ENCODE peak calls at places on chromosomes 5 and 9, in six cellular contexts. One of them, this sample, is unnamed.

GRCh38 chr5:177468329-177469058 is 4.9 kb downstream of the DBN1 start:
- DNase-seq in PC-3: peak; percentile 30
- DNase-seq in astrocyte: peak; percentile 69
- DNase-seq in neural progenitor cell: no peak
- DNase-seq in HCT116: no peak
- DNase-seq in neuronal stem cell: no peak
- DNase-seq in this sample: no peak

GRCh38 chr5:42583322-42583721 is 160.1 kb downstream of the GHR start:
- DNase-seq in PC-3: peak; percentile 77
- DNase-seq in astrocyte: peak; percentile 20
- DNase-seq in neural progenitor cell: peak; percentile 83
- DNase-seq in HCT116: peak; percentile 37
- DNase-seq in neuronal stem cell: peak; percentile 62
- DNase-seq in this sample: peak; percentile 78

GRCh38 chr5:82917584-82917983 is 159.6 kb downstream of the TMEM167A start:
- DNase-seq in PC-3: no peak
- DNase-seq in astrocyte: no peak
- DNase-seq in neural progenitor cell: no peak
- DNase-seq in HCT116: no peak
- DNase-seq in neuronal stem cell: no peak
- DNase-seq in this sample: no peak

GRCh38 chr5:55172051-55172899 is 702 bp downstream of the CDC20B start:
- DNase-seq in PC-3: peak; percentile 78
- DNase-seq in astrocyte: peak; percentile 56
- DNase-seq in neural progenitor cell: peak; percentile 84
- DNase-seq in HCT116: peak; percentile 85
- DNase-seq in neuronal stem cell: peak; percentile 75
- DNase-seq in this sample: peak; percentile 81

GRCh38 chr9:80793706-80794105 is 895.6 kb downstream of the TLE1 start:
- DNase-seq in PC-3: no peak
- DNase-seq in astrocyte: no peak
- DNase-seq in neural progenitor cell: no peak
- DNase-seq in HCT116: no peak
- DNase-seq in neuronal stem cell: no peak
- DNase-seq in this sample: no peak

GRCh38 chr9:130290353-130291181 is 25.0 kb downstream of the HMCN2 start:
- DNase-seq in PC-3: no peak
- DNase-seq in astrocyte: peak; percentile 48
- DNase-seq in neural progenitor cell: no peak
- DNase-seq in HCT116: no peak
- DNase-seq in neuronal stem cell: no peak
- DNase-seq in this sample: no peak

GRCh38 chr9:133708770-133709611 is 29.2 kb downstream of the SARDH start:
- DNase-seq in PC-3: no peak
- DNase-seq in astrocyte: no peak
- DNase-seq in neural progenitor cell: peak; percentile 50
- DNase-seq in HCT116: no peak
- DNase-seq in neuronal stem cell: no peak
- DNase-seq in this sample: no peak

GRCh38 chr5:88837222-88837621 is 45.8 kb downstream of the MEF2C start:
- DNase-seq in PC-3: no peak
- DNase-seq in astrocyte: no peak
- DNase-seq in neural progenitor cell: peak; percentile 37
- DNase-seq in HCT116: no peak
- DNase-seq in neuronal stem cell: no peak
- DNase-seq in this sample: no peak

GRCh38 chr9:6845881-6846280 is 88.1 kb downstream of the KDM4C start:
- DNase-seq in PC-3: no peak
- DNase-seq in astrocyte: no peak
- DNase-seq in neural progenitor cell: peak; percentile 61
- DNase-seq in HCT116: peak; percentile 7
- DNase-seq in neuronal stem cell: peak; percentile 15
- DNase-seq in this sample: no peak

GRCh38 chr9:109497193-109498165 is 628 bp downstream of the PTPN3 start:
- DNase-seq in PC-3: peak; percentile 55
- DNase-seq in astrocyte: peak; percentile 7
- DNase-seq in neural progenitor cell: peak; percentile 49
- DNase-seq in HCT116: no peak
- DNase-seq in neuronal stem cell: no peak
- DNase-seq in this sample: peak; percentile 77

GRCh38 chr5:6525910-6526309 is 77.3 kb downstream of the UBE2QL1 start:
- DNase-seq in PC-3: peak; percentile 92
- DNase-seq in astrocyte: no peak
- DNase-seq in neural progenitor cell: peak; percentile 58
- DNase-seq in HCT116: peak; percentile 13
- DNase-seq in neuronal stem cell: peak; percentile 48
- DNase-seq in this sample: no peak

GRCh38 chr9:97695390-97695789 is 1.8 kb downstream of the XPA start:
- DNase-seq in PC-3: no peak
- DNase-seq in astrocyte: no peak
- DNase-seq in neural progenitor cell: no peak
- DNase-seq in HCT116: no peak
- DNase-seq in neuronal stem cell: no peak
- DNase-seq in this sample: no peak
- H3K4me3 ChIP-seq in PC-3: peak overlapping the region; percentile 83
- H3K4me3 ChIP-seq in astrocyte: no peak overlapping the region
- H3K4me3 ChIP-seq in neural progenitor cell: peak overlapping the region; percentile 86
- H3K4me3 ChIP-seq in HCT116: no peak overlapping the region
- H3K4me3 ChIP-seq in neuronal stem cell: no peak overlapping the region
- H3K4me3 ChIP-seq in this sample: no peak overlapping the region

GRCh38 chr5:142472306-142472951 is 147.6 kb upstream of the SPRY4 start:
- DNase-seq in PC-3: peak; percentile 89
- DNase-seq in astrocyte: peak; percentile 92
- DNase-seq in neural progenitor cell: no peak
- DNase-seq in HCT116: peak; percentile 97
- DNase-seq in neuronal stem cell: no peak
- DNase-seq in this sample: peak; percentile 85
- H2AFZ ChIP-seq in PC-3: no peak overlapping the region
- H2AFZ ChIP-seq in astrocyte: no peak overlapping the region
- H2AFZ ChIP-seq in neural progenitor cell: no peak overlapping the region
- H2AFZ ChIP-seq in HCT116: no peak overlapping the region
- H2AFZ ChIP-seq in neuronal stem cell: no peak overlapping the region
- H2AFZ ChIP-seq in this sample: no peak overlapping the region

GRCh38 chr5:126868961-126869451 is 92.1 kb downstream of the LMNB1 start:
- DNase-seq in PC-3: no peak
- DNase-seq in astrocyte: peak; percentile 25
- DNase-seq in neural progenitor cell: peak; percentile 78
- DNase-seq in HCT116: no peak
- DNase-seq in neuronal stem cell: peak; percentile 24
- DNase-seq in this sample: peak; percentile 3
- H3K9ac ChIP-seq in PC-3: no peak overlapping the region
- H3K9ac ChIP-seq in astrocyte: peak overlapping the region; percentile 46
- H3K9ac ChIP-seq in neural progenitor cell: no peak overlapping the region
- H3K9ac ChIP-seq in HCT116: no peak overlapping the region
- H3K9ac ChIP-seq in neuronal stem cell: no peak overlapping the region
- H3K9ac ChIP-seq in this sample: no peak overlapping the region

DNA sequence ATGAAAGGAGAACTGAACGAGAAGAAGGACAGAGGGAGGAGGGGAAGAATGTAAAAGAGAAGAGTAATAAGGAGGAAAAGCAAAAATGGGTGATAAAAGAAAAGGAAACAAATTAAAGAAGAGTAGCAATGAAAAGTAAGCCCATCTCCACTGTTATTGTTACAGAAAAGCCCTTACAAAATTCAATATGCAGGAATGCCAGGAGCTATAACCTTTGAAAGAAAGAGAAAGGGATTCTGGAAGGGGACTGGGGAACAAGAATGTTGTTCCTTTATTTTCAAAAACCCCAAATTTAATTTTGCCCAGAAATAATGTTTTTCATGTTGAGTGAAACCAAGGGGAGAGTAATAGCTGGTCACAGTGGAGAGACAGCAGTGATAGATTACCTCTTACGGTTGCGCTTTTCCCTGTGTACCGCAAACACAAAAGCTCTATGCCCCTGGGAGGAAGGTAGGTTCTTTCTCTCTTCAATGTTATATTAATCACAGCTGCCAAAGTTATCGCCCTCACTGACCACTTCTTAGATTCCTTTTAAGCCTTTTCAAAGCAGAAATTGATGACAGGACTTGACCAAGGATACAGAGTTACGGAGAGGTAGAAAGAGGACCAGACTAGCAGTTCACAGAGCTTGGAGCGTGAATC is 86.6 kb downstream of the BRINP1 start:
- DNase-seq in PC-3: no peak
- DNase-seq in astrocyte: peak; percentile 76
- DNase-seq in neural progenitor cell: no peak
- DNase-seq in HCT116: no peak
- DNase-seq in neuronal stem cell: no peak
- DNase-seq in this sample: no peak
- H3K4me3 ChIP-seq in PC-3: no peak overlapping the region
- H3K4me3 ChIP-seq in astrocyte: no peak overlapping the region
- H3K4me3 ChIP-seq in neural progenitor cell: peak overlapping the region; percentile 24
- H3K4me3 ChIP-seq in HCT116: no peak overlapping the region
- H3K4me3 ChIP-seq in neuronal stem cell: no peak overlapping the region
- H3K4me3 ChIP-seq in this sample: no peak overlapping the region

GRCh38 chr5:134512661-134512999 is 12.8 kb upstream of the JADE2 start:
- DNase-seq in PC-3: no peak
- DNase-seq in astrocyte: no peak
- DNase-seq in neural progenitor cell: no peak
- DNase-seq in HCT116: no peak
- DNase-seq in neuronal stem cell: no peak
- DNase-seq in this sample: no peak
- H2AFZ ChIP-seq in PC-3: peak overlapping the region; percentile 50
- H2AFZ ChIP-seq in astrocyte: no peak overlapping the region
- H2AFZ ChIP-seq in neural progenitor cell: peak overlapping the region; percentile 82
- H2AFZ ChIP-seq in HCT116: no peak overlapping the region
- H2AFZ ChIP-seq in neuronal stem cell: peak overlapping the region; percentile 58
- H2AFZ ChIP-seq in this sample: peak overlapping the region; percentile 76

GRCh38 chr5:114952876-114953275 is 216.8 kb downstream of the TRIM36 start:
- DNase-seq in PC-3: no peak
- DNase-seq in astrocyte: no peak
- DNase-seq in neural progenitor cell: no peak
- DNase-seq in HCT116: no peak
- DNase-seq in neuronal stem cell: no peak
- DNase-seq in this sample: no peak
- H3K9ac ChIP-seq in PC-3: no peak overlapping the region
- H3K9ac ChIP-seq in astrocyte: no peak overlapping the region
- H3K9ac ChIP-seq in neural progenitor cell: no peak overlapping the region
- H3K9ac ChIP-seq in HCT116: no peak overlapping the region
- H3K9ac ChIP-seq in neuronal stem cell: no peak overlapping the region
- H3K9ac ChIP-seq in this sample: no peak overlapping the region

DNA sequence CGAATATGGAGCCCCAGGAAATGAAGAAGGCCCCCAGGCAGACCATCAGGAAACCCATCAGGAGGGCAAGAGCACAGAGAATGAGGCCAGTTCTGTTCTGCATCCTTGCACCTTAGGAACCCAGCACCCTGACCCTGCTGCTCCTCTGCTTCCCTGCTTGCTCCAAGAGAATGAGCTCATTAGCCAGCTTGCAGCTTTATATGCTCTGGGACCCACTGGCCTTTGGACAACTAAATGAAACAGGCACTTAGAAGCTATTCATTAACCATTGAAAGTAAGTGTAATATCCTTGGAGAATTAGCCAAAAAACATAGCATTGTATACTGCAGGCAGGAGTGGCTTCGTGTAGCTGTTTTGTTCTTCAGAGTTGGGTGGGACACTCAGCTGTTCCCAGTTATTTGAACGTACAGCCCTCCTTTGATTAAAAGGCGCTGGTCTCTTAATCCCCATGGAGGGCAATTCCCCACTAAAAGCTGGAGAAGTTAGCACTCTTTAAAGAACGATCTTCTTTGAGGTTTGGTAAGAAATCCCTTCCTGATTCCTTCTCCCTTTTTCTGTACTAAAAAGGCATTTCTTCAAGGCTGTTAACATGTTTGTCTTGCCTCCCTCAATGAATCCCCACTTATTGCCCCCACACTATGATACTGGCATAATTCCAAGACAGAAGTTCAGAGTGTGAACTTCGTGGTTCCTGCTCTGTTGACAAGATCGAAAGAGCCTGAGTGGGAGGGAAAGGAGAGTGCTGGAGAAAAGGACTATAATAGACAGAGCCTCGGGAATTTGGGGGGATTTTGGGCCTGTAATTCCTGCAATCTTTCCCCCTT is at the start of gene TMEM252:
- DNase-seq in PC-3: no peak
- DNase-seq in astrocyte: no peak
- DNase-seq in neural progenitor cell: no peak
- DNase-seq in HCT116: no peak
- DNase-seq in neuronal stem cell: no peak
- DNase-seq in this sample: no peak
- H3K4me3 ChIP-seq in PC-3: no peak within 1 kb of the TSS
- H3K4me3 ChIP-seq in astrocyte: no peak within 1 kb of the TSS
- H3K4me3 ChIP-seq in neural progenitor cell: no peak within 1 kb of the TSS
- H3K4me3 ChIP-seq in HCT116: no peak within 1 kb of the TSS
- H3K4me3 ChIP-seq in neuronal stem cell: no peak within 1 kb of the TSS
- H3K4me3 ChIP-seq in this sample: no peak within 1 kb of the TSS

GRCh38 chr9:92325991-92326500 is 293 bp downstream of the CENPP start:
- DNase-seq in PC-3: peak; percentile 22
- DNase-seq in astrocyte: no peak
- DNase-seq in neural progenitor cell: no peak
- DNase-seq in HCT116: no peak
- DNase-seq in neuronal stem cell: peak; percentile 12
- DNase-seq in this sample: no peak

GRCh38 chr9:92325269-92325990 is at the start of the genes CENPP and NOL8:
- DNase-seq in PC-3: peak; percentile 76
- DNase-seq in astrocyte: peak; percentile 85
- DNase-seq in neural progenitor cell: peak; percentile 94
- DNase-seq in HCT116: peak; percentile 88
- DNase-seq in neuronal stem cell: peak; percentile 91
- DNase-seq in this sample: peak; percentile 91

GRCh38 chr9:92324889-92325268 is 271 bp downstream of the NOL8 start:
- DNase-seq in PC-3: no peak
- DNase-seq in astrocyte: no peak
- DNase-seq in neural progenitor cell: no peak
- DNase-seq in HCT116: no peak
- DNase-seq in neuronal stem cell: no peak
- DNase-seq in this sample: no peak

GRCh38 chr9:92327283-92327850 is 1.6 kb downstream of the CENPP start:
- DNase-seq in PC-3: no peak
- DNase-seq in astrocyte: no peak
- DNase-seq in neural progenitor cell: no peak
- DNase-seq in HCT116: no peak
- DNase-seq in neuronal stem cell: no peak
- DNase-seq in this sample: peak; percentile 61

DNA sequence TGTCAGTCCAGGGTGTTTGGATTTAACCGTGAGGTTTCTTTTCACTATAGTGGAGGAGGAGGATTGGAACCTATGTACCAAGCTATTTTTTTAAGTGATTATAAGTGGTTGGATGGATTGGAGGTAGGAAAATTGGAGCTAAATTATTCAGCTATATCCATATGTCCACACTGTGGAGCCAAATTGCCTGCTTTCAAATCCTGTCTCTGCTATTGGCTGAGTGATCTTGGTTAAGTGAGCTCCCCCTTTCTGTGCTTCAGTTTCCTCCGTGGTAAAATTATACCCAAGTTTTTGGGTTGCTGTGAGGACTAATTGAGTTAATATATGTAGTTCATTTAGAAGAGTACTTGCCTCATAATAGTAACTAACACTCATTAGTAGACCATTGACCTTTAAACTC is 2.5 kb downstream of the CENPP start:
- DNase-seq in PC-3: peak; percentile 46
- DNase-seq in astrocyte: peak; percentile 47
- DNase-seq in neural progenitor cell: peak; percentile 16
- DNase-seq in HCT116: peak; percentile 42
- DNase-seq in neuronal stem cell: no peak
- DNase-seq in this sample: peak; percentile 31
- H2AFZ ChIP-seq in PC-3: no peak overlapping the region
- H2AFZ ChIP-seq in astrocyte: no peak overlapping the region
- H2AFZ ChIP-seq in neural progenitor cell: no peak overlapping the region
- H2AFZ ChIP-seq in HCT116: no peak overlapping the region
- H2AFZ ChIP-seq in neuronal stem cell: peak overlapping the region; percentile 36
- H2AFZ ChIP-seq in this sample: no peak overlapping the region

GRCh38 chr5:66222455-66222854 is 78.4 kb downstream of the SREK1 start:
- DNase-seq in PC-3: no peak
- DNase-seq in astrocyte: no peak
- DNase-seq in neural progenitor cell: no peak
- DNase-seq in HCT116: no peak
- DNase-seq in neuronal stem cell: no peak
- DNase-seq in this sample: no peak
- H3K9ac ChIP-seq in PC-3: no peak overlapping the region
- H3K9ac ChIP-seq in astrocyte: no peak overlapping the region
- H3K9ac ChIP-seq in neural progenitor cell: no peak overlapping the region
- H3K9ac ChIP-seq in HCT116: no peak overlapping the region
- H3K9ac ChIP-seq in neuronal stem cell: no peak overlapping the region
- H3K9ac ChIP-seq in this sample: no peak overlapping the region

This sample was measured in mammary epithelial cell.